ENCODE peak calls at places on chromosomes 7 and 10, in nine cellular contexts. One of them, this sample, is unnamed.

GRCh38 chr7:29424295-29424983 is 139.2 kb upstream of the PRR15 start:
- DNase-seq in A549: no peak
- DNase-seq in stomach: no peak
- DNase-seq in brain microvascular endothelial cell: no peak
- DNase-seq in choroid plexus epithelial cell: no peak
- DNase-seq in fibroblast of lung: no peak
- DNase-seq in epithelial cell of esophagus: no peak
- DNase-seq in fibroblast of mammary gland: no peak
- DNase-seq in foreskin fibroblast: peak
- DNase-seq in this sample: peak

GRCh38 chr7:148821422-148821821 is 62.7 kb downstream of the EZH2 start:
- DNase-seq in A549: no peak
- DNase-seq in stomach: no peak
- DNase-seq in brain microvascular endothelial cell: no peak
- DNase-seq in choroid plexus epithelial cell: no peak
- DNase-seq in fibroblast of lung: no peak
- DNase-seq in epithelial cell of esophagus: no peak
- DNase-seq in fibroblast of mammary gland: no peak
- DNase-seq in foreskin fibroblast: no peak
- DNase-seq in this sample: no peak

GRCh38 chr10:97179731-97180366 is 5.9 kb downstream of the SLIT1 start:
- DNase-seq in A549: no peak
- DNase-seq in stomach: no peak
- DNase-seq in brain microvascular endothelial cell: no peak
- DNase-seq in choroid plexus epithelial cell: no peak
- DNase-seq in fibroblast of lung: no peak
- DNase-seq in epithelial cell of esophagus: no peak
- DNase-seq in fibroblast of mammary gland: no peak
- DNase-seq in foreskin fibroblast: no peak
- DNase-seq in this sample: no peak

GRCh38 chr7:155979994-155980393 is 167.7 kb upstream of the SHH start:
- DNase-seq in A549: no peak
- DNase-seq in stomach: peak
- DNase-seq in brain microvascular endothelial cell: no peak
- DNase-seq in choroid plexus epithelial cell: no peak
- DNase-seq in fibroblast of lung: no peak
- DNase-seq in epithelial cell of esophagus: no peak
- DNase-seq in fibroblast of mammary gland: no peak
- DNase-seq in foreskin fibroblast: no peak
- DNase-seq in this sample: no peak

GRCh38 chr10:100997364-100998182 is 2.0 kb upstream of the LZTS2 start:
- DNase-seq in A549: peak
- DNase-seq in stomach: peak
- DNase-seq in brain microvascular endothelial cell: peak
- DNase-seq in choroid plexus epithelial cell: peak
- DNase-seq in fibroblast of lung: peak
- DNase-seq in epithelial cell of esophagus: peak
- DNase-seq in fibroblast of mammary gland: peak
- DNase-seq in foreskin fibroblast: peak
- DNase-seq in this sample: peak

GRCh38 chr10:88060762-88061161 is 197.3 kb downstream of the PTEN start:
- DNase-seq in A549: no peak
- DNase-seq in stomach: no peak
- DNase-seq in brain microvascular endothelial cell: no peak
- DNase-seq in choroid plexus epithelial cell: no peak
- DNase-seq in fibroblast of lung: no peak
- DNase-seq in epithelial cell of esophagus: no peak
- DNase-seq in fibroblast of mammary gland: no peak
- DNase-seq in foreskin fibroblast: no peak
- DNase-seq in this sample: no peak

GRCh38 chr10:121812031-121812430 is 115.8 kb downstream of the ATE1 start:
- DNase-seq in A549: no peak
- DNase-seq in stomach: no peak
- DNase-seq in brain microvascular endothelial cell: no peak
- DNase-seq in choroid plexus epithelial cell: no peak
- DNase-seq in fibroblast of lung: no peak
- DNase-seq in epithelial cell of esophagus: no peak
- DNase-seq in fibroblast of mammary gland: no peak
- DNase-seq in foreskin fibroblast: no peak
- DNase-seq in this sample: no peak

GRCh38 chr10:387949-388660 is 252.8 kb downstream of the ZMYND11 start:
- DNase-seq in A549: no peak
- DNase-seq in stomach: no peak
- DNase-seq in brain microvascular endothelial cell: no peak
- DNase-seq in choroid plexus epithelial cell: no peak
- DNase-seq in fibroblast of lung: no peak
- DNase-seq in epithelial cell of esophagus: no peak
- DNase-seq in fibroblast of mammary gland: no peak
- DNase-seq in foreskin fibroblast: no peak
- DNase-seq in this sample: no peak

GRCh38 chr7:28312973-28313372 is 99.3 kb upstream of the CREB5 start:
- DNase-seq in A549: no peak
- DNase-seq in stomach: no peak
- DNase-seq in brain microvascular endothelial cell: no peak
- DNase-seq in choroid plexus epithelial cell: no peak
- DNase-seq in fibroblast of lung: no peak
- DNase-seq in epithelial cell of esophagus: no peak
- DNase-seq in fibroblast of mammary gland: no peak
- DNase-seq in foreskin fibroblast: no peak
- DNase-seq in this sample: no peak

GRCh38 chr10:93417886-93418285 is 64.2 kb downstream of the MYOF start:
- DNase-seq in A549: no peak
- DNase-seq in stomach: no peak
- DNase-seq in brain microvascular endothelial cell: no peak
- DNase-seq in choroid plexus epithelial cell: no peak
- DNase-seq in fibroblast of lung: no peak
- DNase-seq in epithelial cell of esophagus: no peak
- DNase-seq in fibroblast of mammary gland: no peak
- DNase-seq in foreskin fibroblast: no peak
- DNase-seq in this sample: no peak

GRCh38 chr7:46610746-46611145 is 689.7 kb upstream of the IGFBP3 start:
- DNase-seq in A549: no peak
- DNase-seq in stomach: no peak
- DNase-seq in brain microvascular endothelial cell: no peak
- DNase-seq in choroid plexus epithelial cell: peak
- DNase-seq in fibroblast of lung: peak
- DNase-seq in epithelial cell of esophagus: no peak
- DNase-seq in fibroblast of mammary gland: no peak
- DNase-seq in foreskin fibroblast: no peak
- DNase-seq in this sample: no peak

GRCh38 chr10:121740069-121740468 is 141.8 kb upstream of the FGFR2 start:
- DNase-seq in A549: no peak
- DNase-seq in stomach: no peak
- DNase-seq in brain microvascular endothelial cell: no peak
- DNase-seq in choroid plexus epithelial cell: no peak
- DNase-seq in fibroblast of lung: no peak
- DNase-seq in epithelial cell of esophagus: no peak
- DNase-seq in fibroblast of mammary gland: no peak
- DNase-seq in foreskin fibroblast: no peak
- DNase-seq in this sample: no peak

GRCh38 chr10:3494131-3494878 is 290.7 kb downstream of the KLF6 start:
- DNase-seq in A549: no peak
- DNase-seq in stomach: no peak
- DNase-seq in brain microvascular endothelial cell: peak
- DNase-seq in choroid plexus epithelial cell: peak
- DNase-seq in fibroblast of lung: peak
- DNase-seq in epithelial cell of esophagus: no peak
- DNase-seq in fibroblast of mammary gland: peak
- DNase-seq in foreskin fibroblast: no peak
- DNase-seq in this sample: peak

GRCh38 chr10:3495281-3495680 is 289.7 kb downstream of the KLF6 start:
- DNase-seq in A549: no peak
- DNase-seq in stomach: no peak
- DNase-seq in brain microvascular endothelial cell: no peak
- DNase-seq in choroid plexus epithelial cell: no peak
- DNase-seq in fibroblast of lung: no peak
- DNase-seq in epithelial cell of esophagus: no peak
- DNase-seq in fibroblast of mammary gland: no peak
- DNase-seq in foreskin fibroblast: no peak
- DNase-seq in this sample: peak

GRCh38 chr10:3494879-3495230 is 290.2 kb downstream of the KLF6 start:
- DNase-seq in A549: no peak
- DNase-seq in stomach: no peak
- DNase-seq in brain microvascular endothelial cell: no peak
- DNase-seq in choroid plexus epithelial cell: no peak
- DNase-seq in fibroblast of lung: no peak
- DNase-seq in epithelial cell of esophagus: no peak
- DNase-seq in fibroblast of mammary gland: no peak
- DNase-seq in foreskin fibroblast: no peak
- DNase-seq in this sample: no peak

GRCh38 chr10:3497581-3497980 is 287.4 kb downstream of the KLF6 start:
- DNase-seq in A549: no peak
- DNase-seq in stomach: no peak
- DNase-seq in brain microvascular endothelial cell: no peak
- DNase-seq in choroid plexus epithelial cell: no peak
- DNase-seq in fibroblast of lung: no peak
- DNase-seq in epithelial cell of esophagus: no peak
- DNase-seq in fibroblast of mammary gland: no peak
- DNase-seq in foreskin fibroblast: no peak
- DNase-seq in this sample: no peak

GRCh38 chr10:3496138-3496537 is 288.9 kb downstream of the KLF6 start:
- DNase-seq in A549: no peak
- DNase-seq in stomach: no peak
- DNase-seq in brain microvascular endothelial cell: no peak
- DNase-seq in choroid plexus epithelial cell: no peak
- DNase-seq in fibroblast of lung: no peak
- DNase-seq in epithelial cell of esophagus: peak
- DNase-seq in fibroblast of mammary gland: no peak
- DNase-seq in foreskin fibroblast: no peak
- DNase-seq in this sample: no peak
- H3K4me3 ChIP-seq in A549: no peak
- H3K4me3 ChIP-seq in stomach: no peak
- H3K4me3 ChIP-seq in brain microvascular endothelial cell: no peak
- H3K4me3 ChIP-seq in choroid plexus epithelial cell: no peak
- H3K4me3 ChIP-seq in fibroblast of lung: no peak
- H3K4me3 ChIP-seq in epithelial cell of esophagus: no peak
- H3K4me3 ChIP-seq in fibroblast of mammary gland: no peak
- H3K4me3 ChIP-seq in foreskin fibroblast: no peak
- H3K4me3 ChIP-seq in this sample: no peak

DNA sequence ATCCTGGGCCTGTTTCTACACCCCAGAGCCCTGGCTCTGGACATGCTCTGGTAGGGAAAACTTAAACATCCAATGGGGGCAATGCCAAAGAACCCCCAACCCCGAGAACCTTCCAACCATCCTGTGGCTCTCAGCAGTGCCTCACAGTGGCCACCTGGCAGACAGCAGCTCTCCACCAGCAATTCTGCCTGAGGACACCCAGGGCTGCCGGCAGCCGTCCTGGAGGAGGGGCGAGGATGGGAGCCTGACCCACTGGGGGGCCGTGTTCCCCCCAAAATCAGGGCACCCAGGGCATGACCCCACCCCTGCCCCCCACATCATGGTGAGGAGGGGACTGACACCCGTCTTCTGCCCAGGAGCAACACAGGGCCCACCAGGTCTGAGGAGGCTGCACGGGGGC is 32.7 kb downstream of the DPYSL4 start:
- DNase-seq in A549: no peak
- DNase-seq in stomach: no peak
- DNase-seq in brain microvascular endothelial cell: no peak
- DNase-seq in choroid plexus epithelial cell: no peak
- DNase-seq in fibroblast of lung: no peak
- DNase-seq in epithelial cell of esophagus: no peak
- DNase-seq in fibroblast of mammary gland: no peak
- DNase-seq in foreskin fibroblast: no peak
- DNase-seq in this sample: no peak
- TF ChIP-seq CTCF in A549: peak
- TF ChIP-seq CTCF in stomach: no peak
- TF ChIP-seq CTCF in brain microvascular endothelial cell: peak
- TF ChIP-seq CTCF in choroid plexus epithelial cell: peak
- TF ChIP-seq CTCF in fibroblast of lung: no peak
- TF ChIP-seq CTCF in epithelial cell of esophagus: no peak
- TF ChIP-seq CTCF in fibroblast of mammary gland: no peak
- TF ChIP-seq CTCF in foreskin fibroblast: no peak
- TF ChIP-seq CTCF in this sample: no peak

DNA sequence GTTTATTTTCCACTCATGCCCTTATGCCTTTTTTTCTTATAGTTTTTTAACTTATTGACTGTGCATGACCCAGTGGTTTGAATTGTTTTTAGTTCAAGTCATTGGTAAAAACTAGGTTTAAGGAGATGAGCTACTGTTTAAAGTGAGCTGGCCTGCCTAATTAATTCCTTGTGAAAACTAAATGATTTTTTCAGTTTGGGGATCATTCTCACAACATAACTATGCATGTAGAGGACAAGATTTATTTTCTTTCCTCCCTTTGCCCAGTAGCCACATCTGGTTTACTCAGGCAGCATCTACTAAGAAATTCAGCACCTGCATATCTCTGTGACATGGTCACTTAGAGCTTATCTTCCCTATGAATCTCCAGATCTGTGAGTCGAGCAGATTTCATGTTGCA is 1.7 kb downstream of the ADO start:
- DNase-seq in A549: no peak
- DNase-seq in stomach: no peak
- DNase-seq in brain microvascular endothelial cell: no peak
- DNase-seq in choroid plexus epithelial cell: no peak
- DNase-seq in fibroblast of lung: peak
- DNase-seq in epithelial cell of esophagus: no peak
- DNase-seq in fibroblast of mammary gland: peak
- DNase-seq in foreskin fibroblast: no peak
- DNase-seq in this sample: no peak
- H3K4me3 ChIP-seq in A549: peak
- H3K4me3 ChIP-seq in stomach: peak
- H3K4me3 ChIP-seq in brain microvascular endothelial cell: peak
- H3K4me3 ChIP-seq in choroid plexus epithelial cell: peak
- H3K4me3 ChIP-seq in fibroblast of lung: peak
- H3K4me3 ChIP-seq in epithelial cell of esophagus: peak
- H3K4me3 ChIP-seq in fibroblast of mammary gland: peak
- H3K4me3 ChIP-seq in foreskin fibroblast: peak
- H3K4me3 ChIP-seq in this sample: peak

GRCh38 chr10:104128214-104128613 is 6.2 kb downstream of the SFR1 start:
- DNase-seq in A549: no peak
- DNase-seq in stomach: no peak
- DNase-seq in brain microvascular endothelial cell: no peak
- DNase-seq in choroid plexus epithelial cell: peak
- DNase-seq in fibroblast of lung: peak
- DNase-seq in epithelial cell of esophagus: peak
- DNase-seq in fibroblast of mammary gland: peak
- DNase-seq in foreskin fibroblast: no peak
- DNase-seq in this sample: no peak

GRCh38 chr10:104130041-104130440 is 8.1 kb downstream of the SFR1 start:
- DNase-seq in A549: no peak
- DNase-seq in stomach: no peak
- DNase-seq in brain microvascular endothelial cell: no peak
- DNase-seq in choroid plexus epithelial cell: no peak
- DNase-seq in fibroblast of lung: no peak
- DNase-seq in epithelial cell of esophagus: no peak
- DNase-seq in fibroblast of mammary gland: no peak
- DNase-seq in foreskin fibroblast: no peak
- DNase-seq in this sample: no peak

GRCh38 chr10:104123397-104123796 is 1.4 kb downstream of the SFR1 start:
- DNase-seq in A549: peak
- DNase-seq in stomach: no peak
- DNase-seq in brain microvascular endothelial cell: no peak
- DNase-seq in choroid plexus epithelial cell: peak
- DNase-seq in fibroblast of lung: no peak
- DNase-seq in epithelial cell of esophagus: peak
- DNase-seq in fibroblast of mammary gland: peak
- DNase-seq in foreskin fibroblast: no peak
- DNase-seq in this sample: no peak

GRCh38 chr10:104122273-104123107 is 519 bp downstream of the SFR1 start:
- DNase-seq in A549: peak
- DNase-seq in stomach: no peak
- DNase-seq in brain microvascular endothelial cell: no peak
- DNase-seq in choroid plexus epithelial cell: peak
- DNase-seq in fibroblast of lung: no peak
- DNase-seq in epithelial cell of esophagus: peak
- DNase-seq in fibroblast of mammary gland: no peak
- DNase-seq in foreskin fibroblast: no peak
- DNase-seq in this sample: no peak

GRCh38 chr10:104127411-104127810 is 5.4 kb downstream of the SFR1 start:
- DNase-seq in A549: peak
- DNase-seq in stomach: no peak
- DNase-seq in brain microvascular endothelial cell: no peak
- DNase-seq in choroid plexus epithelial cell: no peak
- DNase-seq in fibroblast of lung: no peak
- DNase-seq in epithelial cell of esophagus: no peak
- DNase-seq in fibroblast of mammary gland: no peak
- DNase-seq in foreskin fibroblast: no peak
- DNase-seq in this sample: no peak
- TF ChIP-seq CTCF in A549: peak
- TF ChIP-seq CTCF in stomach: no peak
- TF ChIP-seq CTCF in brain microvascular endothelial cell: peak
- TF ChIP-seq CTCF in choroid plexus epithelial cell: peak
- TF ChIP-seq CTCF in fibroblast of lung: peak
- TF ChIP-seq CTCF in epithelial cell of esophagus: no peak
- TF ChIP-seq CTCF in fibroblast of mammary gland: peak
- TF ChIP-seq CTCF in foreskin fibroblast: no peak
- TF ChIP-seq CTCF in this sample: peak